ENCODE peak calls at places on chromosomes 2 and 18, in ten cellular contexts. Q, G, U, E, S, B, M, D, C and O are unnamed samples.

GRCh38 chr2:54904836-54905235 is 145.4 kb downstream of the RTN4 start:
- DNase-seq in B (no peak), G (no peak), C (no peak), U (no peak), M (no peak), E (no peak), S (no peak), Q (peak), D (no peak), O (no peak)

GRCh38 chr2:211127501-211127900 is 571.1 kb downstream of the CPS1 start:
- DNase-seq in C (no peak), Q (no peak), S (no peak), D (no peak), B (no peak), U (no peak), G (no peak), M (no peak), E (no peak), O (no peak)

GRCh38 chr2:20168048-20168726 is 56.7 kb downstream of the SDC1 start:
- DNase-seq in C (no peak), D (no peak), B (no peak), U (no peak), G (no peak), S (no peak), M (no peak), Q (no peak), E (no peak), O (peak)

GRCh38 chr2:223039618-223040017 is 12.4 kb upstream of the KCNE4 start:
- DNase-seq in Q (no peak), U (no peak), M (no peak), G (no peak), S (no peak), B (no peak), E (no peak), C (no peak), D (no peak), O (no peak)

GRCh38 chr18:50649821-50650220 is 89.9 kb downstream of the MAPK4 start:
- DNase-seq in M (no peak), G (no peak), U (no peak), D (no peak), S (peak), B (no peak), Q (peak), E (no peak), C (peak), O (no peak)

GRCh38 chr2:105769504-105769903 is 24.8 kb downstream of the NCK2 start:
- DNase-seq in S (no peak), G (peak), E (no peak), M (no peak), C (no peak), D (peak), U (no peak), B (peak), Q (peak), O (no peak)

GRCh38 chr2:238697193-238698191 is 150.4 kb upstream of the TWIST2 start:
- DNase-seq in U (no peak), S (no peak), Q (no peak), D (no peak), C (no peak), M (no peak), B (no peak), G (no peak), E (no peak), O (no peak)

GRCh38 chr2:168518555-168519066 is 62.5 kb downstream of the CERS6 start:
- DNase-seq in Q (no peak), M (no peak), C (no peak), S (peak), D (no peak), U (no peak), E (no peak), B (peak), G (peak), O (no peak)

GRCh38 chr2:158753561-158754302 is 41.4 kb upstream of the DAPL1 start:
- DNase-seq in S (peak), G (peak), E (no peak), D (peak), Q (peak), M (peak), B (peak), C (no peak), U (peak), O (peak)

GRCh38 chr2:31028415-31028814 is 109.8 kb downstream of the GALNT14 start:
- DNase-seq in D (no peak), U (no peak), M (no peak), C (no peak), Q (no peak), S (no peak), B (no peak), E (no peak), G (no peak), O (no peak)

GRCh38 chr2:31031132-31031706 is 107.0 kb downstream of the GALNT14 start:
- DNase-seq in E (no peak), M (no peak), C (no peak), B (no peak), D (no peak), Q (no peak), S (no peak), G (no peak), U (no peak), O (no peak)

GRCh38 chr2:31037058-31037457 is 101.2 kb downstream of the GALNT14 start:
- DNase-seq in E (no peak), Q (no peak), S (no peak), C (no peak), G (no peak), D (no peak), M (no peak), B (no peak), U (no peak), O (no peak)

GRCh38 chr2:31032475-31032874 is 105.8 kb downstream of the GALNT14 start:
- DNase-seq in E (no peak), U (no peak), S (no peak), B (no peak), D (no peak), M (no peak), G (no peak), Q (no peak), C (no peak), O (no peak)

GRCh38 chr2:31033032-31033431 is 105.2 kb downstream of the GALNT14 start:
- DNase-seq in B (peak), M (no peak), U (no peak), D (no peak), G (no peak), S (no peak), C (no peak), E (no peak), Q (no peak), O (no peak)
- TF ChIP-seq CTCF in B (peak), M (no peak), U (no peak), D (no peak), G (no peak), S (no peak), C (no peak), E (peak), Q (no peak), O (no peak)

GRCh38 chr2:237601453-237602116 is 11.1 kb upstream of the RAB17 start:
- DNase-seq in Q (no peak), S (peak), U (no peak), B (peak), C (no peak), M (no peak), E (no peak), G (no peak), D (no peak), O (no peak)
- TF ChIP-seq CTCF in Q (peak), S (peak), U (no peak), B (peak), C (no peak), M (no peak), E (no peak), G (no peak), D (no peak), O (no peak)

GRCh38 chr2:77816618-77817017 is 294.4 kb upstream of the LRRTM4 start:
- DNase-seq in E (no peak), C (no peak), M (no peak), B (no peak), D (no peak), G (no peak), Q (no peak), U (no peak), S (no peak), O (no peak)
- TF ChIP-seq CTCF in E (no peak), C (no peak), M (no peak), B (no peak), D (no peak), G (no peak), Q (no peak), U (no peak), S (no peak), O (no peak)

DNA sequence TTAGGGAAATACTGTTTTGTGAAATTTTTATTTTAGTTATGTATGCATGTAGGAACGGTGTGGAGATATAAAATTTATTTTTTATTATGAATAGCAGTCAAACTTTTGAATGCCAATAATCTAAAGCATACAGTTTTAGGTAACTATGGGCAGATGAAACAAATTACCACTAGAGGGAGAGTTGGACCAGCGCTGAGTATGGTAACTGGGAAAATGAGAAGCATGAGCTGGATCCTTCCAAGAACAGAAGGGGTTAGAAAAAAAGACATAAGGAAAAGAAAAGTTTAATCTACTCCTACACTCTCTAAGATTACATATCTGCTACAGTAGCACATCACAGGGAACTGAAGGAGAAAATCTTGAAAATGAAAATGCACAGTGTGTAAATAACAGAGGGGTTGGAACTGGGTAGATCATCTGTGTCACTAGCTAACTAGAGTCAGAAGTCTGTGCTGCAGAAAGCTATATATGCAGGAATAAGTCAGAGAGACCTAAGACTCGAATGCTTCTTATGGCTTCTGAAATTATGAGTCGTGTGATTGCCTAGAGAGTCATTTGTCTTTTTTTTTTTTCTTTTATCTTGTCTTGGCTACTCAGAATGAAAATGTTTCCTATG is 15.6 kb downstream of the REG3G start:
- DNase-seq in S (peak), E (no peak), U (no peak), G (peak), D (no peak), B (peak), Q (no peak), M (peak), C (no peak), O (no peak)
- TF ChIP-seq CTCF in S (no peak), E (peak), U (no peak), G (peak), D (no peak), B (peak), Q (no peak), M (peak), C (no peak), O (no peak)

DNA sequence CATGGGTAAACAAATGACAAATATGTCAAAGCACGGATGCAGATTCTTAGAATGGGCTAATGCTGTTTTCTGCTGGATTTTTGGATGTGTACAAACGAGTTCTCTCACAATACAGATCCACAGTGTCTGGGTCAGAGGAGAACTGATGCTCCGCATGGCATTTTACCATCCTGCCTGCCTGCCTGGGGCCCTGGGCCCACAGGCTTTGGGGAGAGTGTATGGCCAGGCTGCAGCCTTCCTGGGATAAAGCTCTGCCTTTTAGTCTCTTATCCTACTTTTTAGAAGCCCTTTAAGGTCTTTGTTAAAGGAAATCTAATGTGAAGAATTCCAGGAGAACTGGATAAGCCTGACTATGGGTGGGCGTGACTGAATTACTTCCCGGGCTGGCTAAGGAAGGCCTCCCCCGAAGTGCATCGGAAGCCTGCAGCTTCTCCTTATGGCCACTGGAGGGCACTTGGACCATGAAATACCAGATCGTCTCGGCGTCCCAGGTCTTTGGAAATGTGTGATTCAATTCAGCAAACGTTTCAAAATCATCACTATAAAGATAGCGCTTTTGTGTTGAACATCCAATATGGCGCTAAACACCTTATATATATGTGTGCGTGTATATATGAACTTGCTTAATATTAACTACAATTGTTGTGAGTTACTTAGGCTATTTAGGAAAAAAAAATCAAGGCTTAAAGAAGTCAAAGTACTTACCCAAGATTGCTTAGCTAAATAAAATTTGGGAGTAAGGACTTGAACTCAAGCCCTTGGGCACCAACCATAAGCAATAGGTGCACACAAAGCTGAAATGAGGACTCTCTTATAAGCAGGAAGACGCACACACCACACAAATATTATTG is 15.2 kb upstream of the DNPEP start:
- DNase-seq in S (peak), C (no peak), B (peak), E (no peak), D (peak), U (peak), M (peak), Q (peak), G (peak), O (peak)
- TF ChIP-seq CTCF in S (peak), C (peak), B (peak), E (peak), D (peak), U (peak), M (peak), Q (peak), G (peak), O (peak)

DNA sequence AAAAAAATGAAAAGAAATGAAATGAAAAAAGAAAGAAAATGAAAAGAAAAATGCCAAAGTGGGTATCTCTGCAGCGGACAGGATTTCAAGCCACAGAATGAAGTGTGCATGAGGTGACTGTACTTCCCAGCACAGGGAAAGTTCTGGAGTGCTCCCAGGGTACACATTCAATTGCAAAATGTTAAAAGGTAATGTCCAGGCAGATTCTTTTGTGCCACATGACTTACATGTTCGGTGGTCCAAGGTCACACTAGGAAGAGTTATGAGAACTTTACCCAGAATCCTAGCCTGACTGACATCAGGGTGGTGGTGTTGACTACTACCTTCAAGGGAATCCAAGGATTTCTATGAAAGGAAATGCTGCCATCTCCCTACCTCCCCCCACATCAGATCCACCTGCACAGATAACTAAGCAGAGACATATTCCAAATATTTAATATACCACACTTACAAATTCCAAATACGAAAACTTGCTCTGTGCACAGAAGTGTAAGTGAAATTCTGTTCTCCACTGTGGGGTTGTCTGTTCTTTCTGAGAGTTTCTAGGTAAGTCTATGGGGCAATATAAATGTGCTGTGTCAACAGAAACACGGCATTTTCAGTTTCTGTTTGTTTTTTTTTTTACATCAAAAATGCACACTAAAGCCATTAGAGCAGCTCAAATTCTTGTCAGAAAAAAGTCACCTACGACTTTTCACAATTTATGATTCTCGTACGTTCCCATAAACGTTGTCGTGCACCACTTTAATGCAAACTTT is 56.6 kb downstream of the CABYR start:
- DNase-seq in Q (no peak), M (no peak), S (no peak), U (no peak), D (no peak), B (no peak), C (no peak), E (no peak), G (no peak), O (no peak)
- TF ChIP-seq CTCF in Q (no peak), M (no peak), S (no peak), U (no peak), D (no peak), B (no peak), C (no peak), E (no peak), G (no peak), O (no peak)

GRCh38 chr18:31206787-31207381 is 44.2 kb upstream of the DSC1 start:
- DNase-seq in E (no peak), C (peak), S (no peak), D (peak), U (peak), B (peak), M (peak), Q (peak), G (peak), O (peak)
- TF ChIP-seq CTCF in E (no peak), C (peak), S (no peak), D (no peak), U (no peak), B (no peak), M (no peak), Q (peak), G (peak), O (peak)

GRCh38 chr2:118492335-118492734 is 355.1 kb downstream of the EN1 start:
- DNase-seq in E (no peak), C (no peak), G (no peak), Q (peak), S (no peak), U (no peak), B (peak), D (no peak), M (peak), O (no peak)
- TF ChIP-seq CTCF in E (peak), C (no peak), G (peak), Q (peak), S (peak), U (peak), B (peak), D (peak), M (peak), O (no peak)

DNA sequence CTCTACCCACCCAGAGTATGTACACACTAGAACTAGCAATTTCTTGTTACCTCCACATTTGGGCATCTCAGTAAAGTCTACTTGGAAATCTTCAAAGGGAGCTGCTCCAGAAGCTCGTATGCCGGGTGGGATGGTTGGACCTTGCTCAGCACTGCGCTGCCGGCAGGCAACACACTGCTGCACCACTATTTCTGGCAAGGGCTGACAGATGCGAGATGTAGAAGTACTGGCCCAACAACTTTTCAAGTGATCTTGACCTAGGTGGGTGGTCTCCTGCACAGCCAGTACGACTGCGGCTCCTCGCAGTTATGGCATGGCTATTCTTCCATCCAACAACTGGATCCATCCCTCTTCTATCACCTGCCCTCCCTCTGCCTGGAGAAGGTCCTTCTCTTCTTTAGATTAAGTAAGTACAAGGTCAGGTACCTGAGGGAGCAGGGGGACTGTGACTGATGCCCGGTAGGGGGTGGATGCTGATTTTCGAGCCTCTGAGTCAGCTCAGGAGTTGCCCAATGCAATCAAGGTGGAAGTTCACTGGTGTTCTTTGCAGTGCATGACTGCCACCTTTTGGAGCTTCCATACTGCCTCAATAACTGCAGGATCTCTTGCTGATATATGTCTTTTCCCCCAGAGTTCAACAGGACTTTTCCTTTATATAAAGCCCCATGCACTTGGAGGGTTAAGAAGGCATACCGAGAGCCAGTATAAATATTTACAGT is 100.4 kb upstream of the SLC1A4 start:
- DNase-seq in B (peak), M (peak), U (no peak), C (no peak), E (no peak), G (no peak), Q (peak), D (no peak), S (peak), O (no peak)
- TF ChIP-seq CTCF in B (peak), M (peak), U (no peak), C (no peak), E (no peak), G (no peak), Q (peak), D (no peak), S (peak), O (no peak)

GRCh38 chr2:206979365-206979764 is 40.0 kb downstream of the CPO start:
- DNase-seq in B (no peak), D (no peak), S (no peak), C (no peak), M (no peak), G (no peak), Q (no peak), U (no peak), E (no peak), O (no peak)
- TF ChIP-seq CTCF in B (no peak), D (no peak), S (no peak), C (no peak), M (no peak), G (no peak), Q (no peak), U (no peak), E (no peak), O (no peak)